ENCODE peak calls at places on chromosomes 16 and 17, in four cellular contexts. E is kidney, A is lower leg skin, L is uterus. T is an unnamed sample.

GRCh38 chr17:72407336-72408121 is 286.7 kb downstream of the SOX9 start:
- DNase-seq in E (peak), A (peak), L (peak), T (no peak)

GRCh38 chr17:7922499-7923289 is 6.6 kb upstream of the RNF227 start:
- DNase-seq in E (peak), A (peak), L (peak), T (peak)

GRCh38 chr16:67661101-67661661 is 421 bp downstream of the PARD6A start:
- DNase-seq in E (peak), A (no peak), L (no peak), T (no peak)

GRCh38 chr17:83161298-83162034 is 82.1 kb downstream of the METRNL start:
- DNase-seq in E (peak), A (peak), L (peak), T (no peak)

GRCh38 chr16:1964046-1964505 is 550 bp downstream of the RPS2 start:
- DNase-seq in E (peak), A (no peak), L (no peak), T (no peak)

GRCh38 chr17:37664214-37664613 is 21.0 kb upstream of the DDX52 start:
- DNase-seq in E (no peak), A (no peak), L (no peak), T (no peak)

GRCh38 chr16:23532448-23532847 is 22.2 kb upstream of the GGA2 start:
- DNase-seq in E (peak), A (no peak), L (no peak), T (no peak)

GRCh38 chr17:55487727-55488436 is 23.4 kb downstream of the SMIM36 start:
- DNase-seq in E (no peak), A (no peak), L (no peak), T (no peak)

GRCh38 chr17:16343569-16343968 is 9.7 kb downstream of the CENPV start:
- DNase-seq in E (no peak), A (no peak), L (no peak), T (no peak)

GRCh38 chr16:12110361-12111107 is 134.0 kb downstream of the SNX29 start:
- DNase-seq in E (peak), A (no peak), L (no peak), T (no peak)

GRCh38 chr16:80984124-80984892 is 22.4 kb downstream of the CMC2 start:
- DNase-seq in E (no peak), A (no peak), L (no peak), T (no peak)

GRCh38 chr16:19432429-19432828 is 14.7 kb downstream of the TMC5 start:
- DNase-seq in E (no peak), A (no peak), L (no peak), T (peak)

GRCh38 chr17:489758-490329 is 137.2 kb upstream of the RPH3AL start:
- DNase-seq in E (peak), A (no peak), L (peak), T (peak)

GRCh38 chr17:2796164-2797140 is at the start of gene RAP1GAP2:
- DNase-seq in E (peak), A (peak), L (no peak), T (peak)

GRCh38 chr16:4384497-4384896 is 12.8 kb downstream of the VASN start:
- DNase-seq in E (no peak), A (no peak), L (peak), T (no peak)

GRCh38 chr16:55368205-55368604 is 44.2 kb downstream of the IRX6 start:
- DNase-seq in E (no peak), A (no peak), L (no peak), T (no peak)

GRCh38 chr16:86378128-86378527 is 132.2 kb upstream of the FOXF1 start:
- DNase-seq in E (no peak), A (no peak), L (no peak), T (no peak)

GRCh38 chr16:57266531-57267268 is 17.8 kb downstream of the PLLP start:
- DNase-seq in E (peak), A (no peak), L (no peak), T (peak)

GRCh38 chr17:81295678-81296381 is 723 bp upstream of the SLC38A10 start:
- DNase-seq in E (peak), A (no peak), L (no peak), T (peak)

GRCh38 chr17:33751702-33752065 is 458.6 kb upstream of the ASIC2 start:
- DNase-seq in E (no peak), A (no peak), L (no peak), T (no peak)

GRCh38 chr17:34579017-34579946 is at the start of gene TMEM132E:
- DNase-seq in E (peak), A (no peak), L (peak), T (no peak)

GRCh38 chr16:11349599-11350276 is 4.5 kb downstream of the RMI2 start:
- DNase-seq in E (peak), A (peak), L (peak), T (no peak)

GRCh38 chr17:47741793-47742145 is 8.7 kb downstream of the TBX21 start:
- DNase-seq in E (no peak), A (no peak), L (no peak), T (no peak)

GRCh38 chr17:18356624-18357023 is 6.7 kb downstream of the SHMT1 start:
- DNase-seq in E (no peak), A (peak), L (peak), T (no peak)

GRCh38 chr16:66311306-66311705 is 55.2 kb upstream of the CDH5 start:
- DNase-seq in E (no peak), A (no peak), L (no peak), T (no peak)

GRCh38 chr16:46859719-46860152 is 24.4 kb upstream of the GPT2 start:
- DNase-seq in E (no peak), A (no peak), L (no peak), T (no peak)

GRCh38 chr16:48366165-48367093 is 18.8 kb downstream of the SIAH1 start:
- DNase-seq in E (no peak), A (peak), L (peak), T (peak)

GRCh38 chr16:81885976-81886586 is 107.0 kb downstream of the PLCG2 start:
- DNase-seq in E (no peak), A (no peak), L (no peak), T (peak)

DNA sequence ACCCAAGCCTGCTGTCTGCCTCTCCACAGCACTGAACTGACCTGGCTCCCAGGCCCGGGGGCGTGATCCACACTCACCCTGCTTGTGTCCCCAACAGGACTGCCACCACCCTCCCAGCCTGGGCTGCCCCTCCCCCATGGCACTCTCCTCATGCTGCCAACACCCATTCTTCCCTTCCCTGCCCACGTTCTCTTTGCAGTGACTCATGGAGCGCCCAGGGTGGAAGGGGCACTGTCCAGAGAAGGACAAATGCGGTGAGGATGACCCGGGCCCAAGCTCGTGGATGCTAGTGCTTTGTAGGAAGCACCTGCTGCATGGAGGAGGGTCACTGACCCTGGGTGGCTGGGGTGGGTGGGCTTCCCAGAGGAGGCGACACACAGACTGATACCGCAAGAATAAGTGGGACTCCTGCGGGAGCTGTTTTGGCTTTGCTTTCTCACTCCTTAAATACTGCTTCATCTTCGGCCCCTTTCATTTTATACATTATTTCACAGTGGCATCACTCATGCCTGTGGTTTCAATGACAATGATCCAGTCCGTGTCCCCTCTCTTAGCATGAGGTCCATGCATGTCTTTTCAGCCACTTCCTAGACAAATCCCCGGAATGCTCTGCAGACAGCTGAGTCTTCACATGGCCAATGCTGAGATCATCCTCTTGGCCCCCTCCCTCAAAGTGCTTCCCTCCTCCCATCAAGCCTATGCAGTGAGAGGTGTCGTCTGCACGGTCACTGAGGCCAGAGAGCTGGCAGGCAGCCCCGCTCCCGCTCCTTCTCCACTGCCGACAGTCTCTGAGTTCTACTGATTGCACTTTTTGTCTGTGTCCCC is 17.6 kb downstream of the CDK5R1 start:
- DNase-seq in E (no peak), A (no peak), L (no peak), T (no peak)
- H3K4me3 ChIP-seq in E (no peak), A (no peak), L (no peak), T (no peak)

DNA sequence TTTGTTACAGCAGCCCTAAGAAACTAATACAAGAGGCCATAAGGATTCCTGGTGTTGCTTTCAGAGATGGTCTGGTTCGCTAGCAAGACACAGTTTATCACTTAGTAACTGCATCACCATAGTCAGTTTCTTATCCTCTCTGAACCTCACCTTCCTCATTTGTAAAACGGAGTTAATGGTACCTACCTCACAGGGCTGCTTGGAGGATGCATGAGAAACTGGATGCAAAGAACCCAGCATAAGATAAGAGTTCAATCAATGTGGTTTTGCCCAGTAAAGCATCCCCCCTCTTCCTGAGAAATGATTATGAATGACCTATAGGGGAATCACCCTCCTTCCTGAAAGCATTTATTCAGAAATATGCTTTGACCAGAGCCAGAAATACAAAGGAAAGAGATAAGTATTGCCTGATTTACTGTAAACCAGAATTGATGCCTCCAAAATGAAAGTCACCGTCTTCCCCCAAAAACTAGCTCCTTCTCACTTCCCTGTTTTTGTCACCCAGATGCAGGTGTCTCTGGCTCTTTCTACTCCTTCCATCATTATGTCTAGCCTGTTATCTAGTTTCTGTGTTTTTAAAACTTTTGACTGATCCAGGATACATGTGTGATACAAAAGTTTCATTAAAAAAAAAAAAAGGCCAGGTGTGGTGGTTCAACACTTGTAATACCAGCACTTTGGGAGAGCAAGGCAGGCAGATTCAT is 2.8 kb upstream of the TEFM start:
- DNase-seq in E (no peak), A (no peak), L (no peak), T (no peak)
- H3K4me3 ChIP-seq in E (no peak), A (no peak), L (no peak), T (no peak)

DNA sequence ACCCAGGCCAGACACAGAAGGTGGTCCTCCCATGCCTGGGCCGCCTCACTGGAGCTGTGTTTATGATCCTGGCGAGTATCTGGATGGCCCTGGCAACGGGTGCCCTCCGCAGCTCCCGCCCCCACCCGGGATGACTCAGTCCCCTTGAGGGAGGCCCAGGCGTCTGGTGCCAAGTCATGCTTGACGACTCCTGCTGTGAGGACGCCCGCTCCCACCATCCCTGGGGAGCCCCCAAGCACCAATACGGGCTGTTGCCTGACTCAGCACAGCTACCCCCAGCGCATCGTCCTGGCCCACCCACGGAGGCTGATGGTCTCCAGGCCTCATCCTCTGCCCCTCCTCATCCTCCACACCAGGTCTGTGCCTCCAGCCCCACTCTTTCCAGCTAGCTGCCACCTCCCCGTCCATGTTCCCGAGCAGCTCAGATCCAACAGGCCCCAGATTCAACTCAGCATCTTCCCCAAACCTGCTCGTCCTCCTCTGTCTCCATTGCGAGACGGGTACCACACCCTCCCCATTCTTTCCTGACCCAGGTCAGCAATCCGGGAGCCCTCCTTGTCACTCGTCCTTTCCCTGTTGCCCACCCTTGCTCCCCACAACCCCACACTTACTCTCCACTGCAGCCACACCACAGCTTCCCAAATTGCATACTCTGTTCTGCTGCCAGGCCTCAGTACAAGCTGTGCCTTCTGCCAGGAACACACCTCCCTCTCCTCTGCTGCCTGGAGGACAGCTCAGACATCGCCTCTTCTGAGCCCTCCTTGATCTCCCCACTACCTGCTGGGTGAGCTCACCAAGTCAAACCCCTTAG is 2.6 kb downstream of the CAMKK1 start:
- DNase-seq in E (peak), A (peak), L (peak), T (no peak)
- H3K4me3 ChIP-seq in E (no peak), A (no peak), L (no peak), T (no peak)

DNA sequence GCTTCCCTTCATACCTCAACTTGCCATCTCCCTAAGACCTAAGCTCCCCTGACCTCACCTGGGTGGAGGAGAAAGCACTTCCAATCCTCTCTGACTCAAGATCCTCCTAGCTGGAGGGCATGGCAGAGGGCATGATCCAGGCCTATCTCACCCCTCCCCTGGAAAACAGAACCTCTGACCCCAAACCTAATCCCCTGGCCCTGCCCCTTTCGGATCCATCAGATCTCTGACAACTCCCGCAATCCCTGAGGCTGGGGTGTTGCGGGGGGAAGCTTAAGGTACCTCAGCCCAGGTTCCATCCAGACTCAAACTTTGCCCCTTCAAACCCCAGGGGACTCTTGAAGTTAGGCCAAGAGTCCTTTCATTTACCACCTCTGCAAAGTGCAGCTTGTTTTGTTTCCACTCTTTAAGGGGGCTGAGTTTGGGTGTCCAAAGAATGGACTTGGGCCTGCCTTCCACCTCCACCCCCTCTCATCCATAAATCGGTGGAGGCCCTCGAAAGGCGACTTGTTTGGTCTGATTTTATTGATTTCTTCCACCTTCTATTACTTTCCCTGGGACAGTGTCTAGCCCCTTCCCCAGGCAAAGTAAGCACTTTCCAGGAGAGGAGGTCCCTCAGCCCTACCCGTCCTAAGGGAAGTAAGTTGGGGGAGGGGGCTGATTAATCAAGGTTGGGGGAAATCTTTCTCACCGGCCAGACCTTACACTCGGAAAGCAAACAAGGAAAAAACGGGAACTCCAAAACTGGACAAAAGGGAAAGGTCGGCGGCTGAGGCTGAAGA is 2.6 kb downstream of the EPOP start:
- DNase-seq in E (no peak), A (no peak), L (no peak), T (no peak)
- H3K4me3 ChIP-seq in E (no peak), A (no peak), L (no peak), T (no peak)

GRCh38 chr16:53132406-53132805 is 77.6 kb downstream of the CHD9 start:
- DNase-seq in E (no peak), A (no peak), L (no peak), T (no peak)
- H3K4me3 ChIP-seq in E (peak), A (no peak), L (no peak), T (no peak)

DNA sequence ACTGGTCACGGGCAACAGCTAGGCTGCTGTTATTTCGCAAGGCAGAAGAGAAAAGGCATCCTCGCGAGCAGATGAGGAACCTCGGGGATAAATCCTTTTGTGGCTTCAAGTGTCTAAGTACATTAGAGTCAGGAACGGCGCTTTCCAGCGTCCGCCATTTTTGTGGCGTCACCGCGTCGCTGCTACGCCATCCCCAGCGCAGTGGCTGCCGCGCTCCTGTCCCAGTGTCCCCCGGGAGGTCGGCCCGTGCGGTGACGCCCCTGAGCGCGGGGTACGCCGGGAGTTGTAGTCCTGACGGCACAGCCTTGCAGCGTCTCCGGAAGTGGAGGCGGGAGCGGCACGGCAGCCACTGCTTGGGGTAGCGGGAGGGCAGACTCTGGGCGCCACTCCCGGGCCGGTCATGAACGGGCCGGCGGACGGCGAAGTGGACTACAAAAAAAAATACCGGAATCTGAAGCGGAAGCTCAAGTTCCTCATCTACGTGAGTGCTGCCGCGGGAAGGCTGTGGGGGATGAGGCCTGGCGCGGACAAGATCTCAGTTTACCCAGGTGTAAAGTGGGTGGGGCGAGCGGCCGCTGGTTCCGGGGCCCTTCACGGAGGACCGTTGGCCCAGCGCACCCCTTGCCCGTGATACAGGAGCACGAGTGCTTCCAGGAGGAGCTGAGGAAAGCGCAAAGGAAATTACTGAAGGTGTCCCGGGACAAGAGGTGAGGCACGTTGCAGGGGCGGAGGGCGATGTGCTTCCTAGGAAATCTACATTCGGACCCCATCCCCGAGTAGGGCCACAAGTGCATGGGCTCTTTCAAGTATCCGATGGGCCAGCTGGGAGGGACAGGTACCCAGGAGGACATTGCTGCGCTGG is at the start of gene INO80E:
- DNase-seq in E (peak), A (peak), L (peak), T (peak)
- H3K4me3 ChIP-seq in E (peak), A (peak), L (peak), T (peak)

GRCh38 chr16:14050297-14051027 is 20.7 kb upstream of the MRTFB start:
- DNase-seq in E (no peak), A (no peak), L (no peak), T (no peak)
- H3K4me3 ChIP-seq in E (no peak), A (no peak), L (no peak), T (no peak)

DNA sequence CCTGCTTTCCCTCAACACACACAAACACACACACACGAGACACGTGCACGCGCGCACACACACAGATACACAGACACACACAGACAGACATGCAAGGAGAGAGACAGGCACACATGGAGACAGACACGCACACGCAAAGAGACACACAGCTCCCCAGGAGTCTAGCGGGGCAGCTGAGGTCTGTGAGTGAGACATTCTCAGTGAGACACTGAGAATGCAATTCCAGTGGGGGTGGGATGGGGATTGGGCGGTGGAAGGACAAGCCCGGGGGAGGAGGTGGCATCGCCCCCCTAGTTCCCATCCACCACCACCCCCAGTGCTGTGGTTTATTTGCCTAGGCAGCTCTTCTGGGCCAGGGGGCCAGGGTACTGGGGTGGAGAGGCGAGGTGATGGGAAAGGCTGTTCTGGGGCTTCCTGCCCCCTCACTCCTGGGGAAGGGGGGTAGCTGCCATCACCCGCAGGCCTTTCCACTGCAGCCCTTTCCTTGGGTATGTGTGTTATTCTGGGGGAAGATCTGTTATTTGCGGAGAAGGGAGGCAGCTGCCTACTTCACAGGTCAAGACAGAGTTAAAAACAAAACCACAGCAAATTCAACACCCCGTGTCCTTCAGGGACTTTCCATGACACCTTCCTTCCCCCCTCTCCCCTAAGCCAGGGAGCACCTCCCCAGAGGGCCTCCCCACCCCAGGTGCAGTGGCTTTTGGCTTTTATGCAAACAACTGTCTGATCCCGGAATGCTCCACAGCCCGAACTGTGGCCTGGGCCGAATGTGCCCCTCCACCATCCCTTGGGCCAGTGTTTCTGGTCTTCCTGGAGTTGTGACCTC is 18.0 kb downstream of the GRB7 start:
- DNase-seq in E (peak), A (no peak), L (no peak), T (peak)
- H3K4me3 ChIP-seq in E (no peak), A (no peak), L (no peak), T (peak)